ENCODE peak calls at places on chromosomes 2 and 18, in eight cellular contexts. Q is aorta, O is D341Med, A is mucosa of gallbladder, J is T follicular helper cell, I is HEK293T, P is left lung, H is HT-29. S is an unnamed sample.

GRCh38 chr2:21288732-21289506 is 165.2 kb downstream of the TDRD15 start:
- DNase-seq in J (no peak), H (no peak), A (no peak), Q (no peak), I (no peak), O (no peak), P (no peak), S (no peak)

GRCh38 chr2:142834003-142834402 is 43.5 kb upstream of the KYNU start:
- DNase-seq in Q (no peak), P (no peak), I (no peak), H (peak), A (no peak), O (no peak), J (no peak), S (no peak)

GRCh38 chr2:38171208-38171858 is 95.4 kb upstream of the CYP1B1 start:
- DNase-seq in I (no peak), A (no peak), J (no peak), Q (no peak), H (no peak), O (no peak), P (no peak), S (no peak)

GRCh38 chr2:107545851-107546250 is 280.8 kb upstream of the RGPD4 start:
- DNase-seq in J (no peak), I (no peak), A (no peak), H (no peak), Q (no peak), P (no peak), O (no peak), S (no peak)

GRCh38 chr2:238847841-238848565 is at the start of gene TWIST2:
- DNase-seq in I (no peak), H (no peak), Q (peak), O (no peak), P (peak), A (peak), J (no peak), S (no peak)

GRCh38 chr2:2756886-2757285 is 425.8 kb upstream of the MYT1L start:
- DNase-seq in Q (no peak), J (no peak), O (no peak), A (no peak), H (no peak), I (no peak), P (no peak), S (no peak)

GRCh38 chr2:24874025-24874424 is 46.0 kb downstream of the ADCY3 start:
- DNase-seq in P (peak), A (no peak), H (no peak), Q (peak), I (no peak), O (no peak), J (no peak), S (peak)

GRCh38 chr2:187055463-187055862 is 206.5 kb upstream of the ZSWIM2 start:
- DNase-seq in J (no peak), H (peak), I (no peak), Q (no peak), O (no peak), A (peak), P (no peak), S (no peak)

GRCh38 chr2:128668946-128669345 is 350.3 kb upstream of the HS6ST1 start:
- DNase-seq in P (no peak), H (no peak), Q (no peak), J (no peak), I (no peak), O (no peak), A (no peak), S (no peak)

GRCh38 chr2:37627715-37628114 is 43.7 kb downstream of the CDC42EP3 start:
- DNase-seq in I (no peak), H (no peak), O (no peak), J (no peak), Q (no peak), P (no peak), A (no peak), S (no peak)

GRCh38 chr2:23492941-23493340 is 108.0 kb downstream of the KLHL29 start:
- DNase-seq in P (no peak), O (peak), J (no peak), I (no peak), H (no peak), A (no peak), Q (peak), S (no peak)

GRCh38 chr18:13264986-13265900 is 46.7 kb downstream of the LDLRAD4 start:
- DNase-seq in A (no peak), P (no peak), I (no peak), O (no peak), Q (no peak), J (no peak), H (no peak), S (no peak)

GRCh38 chr2:239443102-239443620 is 42.3 kb upstream of the HDAC4 start:
- DNase-seq in I (no peak), A (no peak), Q (no peak), J (no peak), P (no peak), H (no peak), O (no peak), S (no peak)

GRCh38 chr2:30259071-30259470 is 27.7 kb downstream of the LBH start:
- DNase-seq in O (no peak), P (no peak), A (no peak), I (no peak), J (no peak), H (no peak), Q (no peak), S (no peak)

GRCh38 chr18:12422936-12423335 is 15.2 kb downstream of the PRELID3A start:
- DNase-seq in H (peak), Q (no peak), A (no peak), P (no peak), I (no peak), J (no peak), O (peak), S (no peak)

GRCh38 chr18:78595453-78595852 is 384.2 kb upstream of the SALL3 start:
- DNase-seq in J (no peak), A (no peak), O (no peak), Q (no peak), I (no peak), H (no peak), P (no peak), S (no peak)

GRCh38 chr18:62500174-62500573 is 22.7 kb upstream of the ZCCHC2 start:
- DNase-seq in A (no peak), O (no peak), P (no peak), H (no peak), I (no peak), J (no peak), Q (no peak), S (no peak)